ENCODE peak calls at places on chromosomes 7 and 10, in nine cellular contexts. F, D, G, V, I, H, X, E and W are unnamed samples.

GRCh38 chr7:157429680-157430224 is 92.9 kb downstream of the DNAJB6 start:
- DNase-seq in X (no peak), F (no peak), E (no peak), I (peak), D (no peak), G (no peak), H (no peak), V (no peak), W (no peak)

GRCh38 chr7:115827305-115828045 is 203.1 kb downstream of the TFEC start:
- DNase-seq in F (no peak), X (no peak), D (no peak), H (no peak), E (no peak), G (no peak), I (no peak), V (no peak), W (no peak)

GRCh38 chr7:117791877-117792780 is 81.1 kb downstream of the CTTNBP2 start:
- DNase-seq in G (no peak), I (no peak), X (no peak), F (no peak), V (no peak), D (no peak), E (no peak), H (no peak), W (no peak)

GRCh38 chr10:98486421-98486820 is 39.7 kb upstream of the HPS1 start:
- DNase-seq in H (peak), I (no peak), G (peak), E (no peak), V (no peak), F (no peak), D (peak), X (no peak), W (no peak)

GRCh38 chr10:87867453-87867852 is 4.0 kb downstream of the PTEN start:
- DNase-seq in G (no peak), E (no peak), X (no peak), V (no peak), D (no peak), F (no peak), I (no peak), H (no peak), W (no peak)

GRCh38 chr10:117268907-117269306 is 28.0 kb downstream of the SLC18A2 start:
- DNase-seq in H (no peak), F (no peak), X (no peak), D (no peak), G (no peak), I (no peak), V (no peak), E (no peak), W (no peak)

GRCh38 chr7:91551377-91552175 is 287.3 kb downstream of the FZD1 start:
- DNase-seq in F (no peak), V (no peak), H (peak), I (no peak), X (no peak), D (no peak), E (no peak), G (no peak), W (no peak)

GRCh38 chr10:112497347-112497950 is 50.4 kb downstream of the VTI1A start:
- DNase-seq in D (no peak), E (no peak), H (peak), X (no peak), F (no peak), V (no peak), G (no peak), I (no peak), W (no peak)

GRCh38 chr7:33107136-33108066 is 1.8 kb downstream of the RP9 start:
- DNase-seq in H (peak), E (no peak), I (no peak), G (peak), F (peak), X (peak), D (peak), V (peak), W (no peak)

GRCh38 chr7:19920200-19920599 is 146.8 kb upstream of the TMEM196 start:
- DNase-seq in V (peak), F (peak), G (peak), H (peak), E (no peak), D (peak), X (no peak), I (no peak), W (no peak)

GRCh38 chr10:10498781-10499180 is 518.9 kb upstream of the CELF2 start:
- DNase-seq in D (peak), E (no peak), I (no peak), G (peak), V (no peak), H (peak), X (no peak), F (no peak), W (no peak)

GRCh38 chr7:152966189-152966588 is 206.6 kb downstream of the ACTR3B start:
- DNase-seq in V (no peak), F (no peak), I (no peak), G (no peak), H (no peak), X (no peak), E (no peak), D (no peak), W (no peak)

GRCh38 chr7:91240546-91240945 is 23.7 kb upstream of the FZD1 start:
- DNase-seq in E (no peak), F (no peak), V (no peak), I (no peak), D (peak), G (peak), X (no peak), H (peak), W (no peak)

GRCh38 chr7:66247387-66248078 is 42.4 kb downstream of the TPST1 start:
- DNase-seq in H (no peak), E (no peak), V (no peak), X (no peak), I (no peak), G (no peak), F (peak), D (no peak), W (no peak)

GRCh38 chr10:12484945-12485805 is 135.8 kb downstream of the CAMK1D start:
- DNase-seq in E (no peak), G (peak), D (no peak), X (no peak), I (no peak), V (no peak), H (no peak), F (peak), W (no peak)
- TF ChIP-seq CTCF in E (no peak), G (no peak), D (no peak), X (no peak), I (no peak), V (no peak), H (no peak), F (no peak), W (no peak)

GRCh38 chr10:113853577-113854018 is 284 bp downstream of the DCLRE1A start:
- DNase-seq in F (no peak), V (no peak), I (no peak), X (no peak), H (no peak), G (no peak), E (no peak), D (no peak), W (no peak)

GRCh38 chr10:113856563-113856962 is 2.1 kb downstream of the NHLRC2 start:
- DNase-seq in X (no peak), V (no peak), D (no peak), E (no peak), G (no peak), H (no peak), I (no peak), F (no peak), W (no peak)

GRCh38 chr10:113857210-113857609 is 2.7 kb downstream of the NHLRC2 start:
- DNase-seq in I (no peak), E (no peak), F (no peak), H (no peak), G (no peak), V (no peak), D (no peak), X (no peak), W (no peak)

GRCh38 chr10:113854019-113854756 is at the start of the genes DCLRE1A and NHLRC2:
- DNase-seq in H (peak), V (peak), X (peak), D (peak), I (peak), G (peak), F (peak), E (peak), W (peak)

GRCh38 chr10:113854757-113855626 is 531 bp downstream of the NHLRC2 start:
- DNase-seq in X (peak), F (peak), E (peak), D (peak), H (peak), G (peak), V (peak), I (peak), W (peak)
- TF ChIP-seq CTCF in X (no peak), F (peak), E (no peak), D (no peak), H (no peak), G (no peak), V (no peak), I (no peak), W (peak)

DNA sequence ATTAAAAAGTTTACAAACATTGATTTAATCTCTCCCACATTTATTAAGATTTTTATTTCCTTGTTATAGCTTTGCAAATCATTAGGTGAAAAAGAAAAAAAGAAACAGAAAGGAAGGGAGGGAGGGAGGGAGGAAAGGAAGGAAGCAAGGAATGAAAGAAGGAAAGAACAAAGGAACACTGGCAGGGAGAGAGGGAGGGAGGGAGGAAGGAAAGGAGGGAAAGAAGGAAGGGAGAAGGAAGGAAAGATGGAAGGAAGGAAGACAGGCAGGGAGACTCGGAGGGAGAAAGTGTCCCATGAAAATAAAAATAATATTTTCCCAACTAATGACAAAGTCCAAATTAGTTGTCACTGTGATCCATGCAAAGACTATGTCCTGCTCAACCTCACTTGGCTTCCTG is 6.3 kb upstream of the ITGA8 start:
- DNase-seq in G (no peak), F (no peak), H (no peak), I (no peak), X (no peak), E (no peak), D (no peak), V (no peak), W (no peak)
- TF ChIP-seq CTCF in G (no peak), F (no peak), H (no peak), I (no peak), X (no peak), E (no peak), D (no peak), V (no peak), W (no peak)

GRCh38 chr7:3005257-3005656 is 38.4 kb downstream of the CARD11 start:
- DNase-seq in F (no peak), D (no peak), E (no peak), H (no peak), G (no peak), V (no peak), I (no peak), X (no peak), W (no peak)

GRCh38 chr7:3002631-3003030 is 41.0 kb downstream of the CARD11 start:
- DNase-seq in X (no peak), I (no peak), E (no peak), D (no peak), V (no peak), H (no peak), G (no peak), F (no peak), W (no peak)

GRCh38 chr7:3000566-3000965 is 43.1 kb downstream of the CARD11 start:
- DNase-seq in I (no peak), D (no peak), H (no peak), X (no peak), G (no peak), E (no peak), V (no peak), F (no peak), W (no peak)

GRCh38 chr7:3007696-3008095 is 36.0 kb downstream of the CARD11 start:
- DNase-seq in I (no peak), D (no peak), E (no peak), G (no peak), V (no peak), X (no peak), F (no peak), H (no peak), W (no peak)

GRCh38 chr7:3003936-3004335 is 39.7 kb downstream of the CARD11 start:
- DNase-seq in I (no peak), X (no peak), V (no peak), E (no peak), F (no peak), G (no peak), H (no peak), D (no peak), W (no peak)
- TF ChIP-seq CTCF in I (no peak), X (no peak), V (no peak), E (no peak), F (no peak), G (no peak), H (no peak), D (no peak), W (no peak)

GRCh38 chr10:70445718-70446485 is 4.4 kb upstream of the NODAL start:
- DNase-seq in V (no peak), X (no peak), F (peak), D (peak), I (no peak), E (no peak), G (peak), H (peak), W (no peak)
- TF ChIP-seq CTCF in V (no peak), X (no peak), F (no peak), D (no peak), I (no peak), E (no peak), G (no peak), H (no peak), W (no peak)

GRCh38 chr10:36722777-36723176 is 402.6 kb upstream of the ANKRD30A start:
- DNase-seq in H (no peak), G (no peak), D (no peak), I (no peak), E (no peak), V (no peak), F (no peak), X (no peak), W (no peak)

GRCh38 chr10:36721851-36722250 is 403.5 kb upstream of the ANKRD30A start:
- DNase-seq in I (no peak), H (no peak), D (no peak), G (peak), E (no peak), X (no peak), V (no peak), F (peak), W (no peak)

GRCh38 chr10:36730316-36730715 is 395.1 kb upstream of the ANKRD30A start:
- DNase-seq in V (no peak), E (no peak), H (no peak), I (no peak), D (no peak), G (no peak), F (no peak), X (no peak), W (no peak)

GRCh38 chr10:36720931-36721330 is 404.5 kb upstream of the ANKRD30A start:
- DNase-seq in I (no peak), E (no peak), G (no peak), F (no peak), X (no peak), V (no peak), H (no peak), D (no peak), W (no peak)

DNA sequence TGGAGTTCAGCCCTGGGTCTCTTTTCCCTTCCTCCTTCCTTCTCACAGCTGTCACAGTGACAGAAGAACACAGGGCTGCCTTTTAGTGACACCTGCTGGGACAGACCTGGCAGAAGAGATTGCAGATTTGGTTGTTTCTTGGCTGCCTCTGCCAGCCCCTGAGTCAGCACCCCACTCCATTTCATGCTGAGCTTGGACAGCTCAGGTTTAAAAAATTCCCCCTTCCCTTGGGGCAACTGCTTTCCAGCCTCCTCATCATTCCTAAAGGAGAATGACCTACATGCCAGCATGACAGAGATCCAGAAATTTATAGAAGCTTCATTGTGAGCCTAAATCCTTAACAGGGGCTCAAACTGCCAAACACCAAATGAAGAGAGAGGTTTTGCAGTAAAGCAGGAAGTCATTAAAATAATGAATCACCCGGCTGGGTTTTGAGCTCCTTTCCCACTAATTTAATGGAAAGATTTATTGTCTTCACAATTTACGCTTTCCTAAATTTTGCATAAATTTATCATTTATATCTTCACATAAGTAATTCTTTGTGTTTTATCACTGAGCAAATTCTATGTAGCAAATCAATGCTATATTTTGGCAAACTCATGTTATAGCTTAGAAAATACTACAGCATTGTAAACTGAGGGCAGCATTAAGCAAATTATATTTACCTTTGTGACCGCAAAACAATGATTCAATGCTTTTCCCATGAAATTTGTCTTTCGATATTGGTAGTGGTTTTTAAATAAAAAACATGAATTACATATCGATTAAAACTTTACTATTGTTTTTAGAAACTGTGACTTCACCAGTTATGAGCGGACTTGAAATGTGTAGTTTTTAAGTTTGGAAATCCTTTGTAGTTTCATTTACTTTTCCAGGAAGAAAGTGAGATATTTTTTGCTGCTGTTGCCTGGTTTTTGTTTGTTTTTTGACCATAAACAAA is 399.5 kb upstream of the ANKRD30A start:
- DNase-seq in E (peak), G (peak), F (peak), X (peak), I (no peak), D (no peak), V (no peak), H (peak), W (no peak)
- TF ChIP-seq CTCF in E (no peak), G (peak), F (peak), X (peak), I (no peak), D (no peak), V (no peak), H (no peak), W (no peak)

DNA sequence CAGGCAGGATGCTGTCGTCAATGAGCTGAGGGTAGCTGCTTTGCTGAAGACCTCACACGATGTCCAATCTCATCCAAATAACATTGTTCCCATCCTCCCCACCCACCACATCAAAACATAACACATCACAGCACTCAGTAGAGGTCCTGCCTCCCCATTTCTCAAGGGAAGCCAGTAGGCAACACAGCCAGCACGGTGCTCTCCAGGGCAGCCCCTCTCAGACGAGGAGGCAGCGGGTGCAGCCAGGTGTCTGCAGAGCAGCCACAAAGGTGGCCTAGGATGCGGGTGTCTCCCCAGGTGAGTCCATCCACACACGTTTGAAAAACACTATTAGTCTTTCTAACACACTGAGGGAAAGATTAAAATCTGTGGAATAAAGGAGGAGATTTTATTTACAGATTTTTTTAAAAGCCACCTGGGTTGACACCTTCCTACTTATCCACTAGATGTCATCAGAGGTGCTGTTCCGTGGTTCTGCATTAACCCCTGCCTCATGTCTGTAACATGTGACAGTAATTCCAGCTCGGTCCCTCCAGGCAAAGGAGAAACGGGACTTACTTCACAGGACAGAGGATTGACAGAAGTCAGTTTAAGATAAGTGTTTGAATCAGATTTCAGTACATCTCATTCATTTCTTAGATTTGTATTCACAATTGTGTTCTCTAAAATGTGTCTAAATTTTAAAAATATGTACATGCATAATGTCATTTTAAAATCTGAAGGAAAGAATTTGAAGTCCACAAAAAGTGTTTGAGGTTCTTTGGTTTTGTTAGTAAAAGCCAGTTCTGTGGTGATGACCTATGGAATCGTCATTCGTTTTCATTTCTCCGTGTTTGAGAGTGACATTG is 68.0 kb downstream of the LANCL2 start:
- DNase-seq in D (peak), G (peak), V (no peak), I (no peak), H (peak), F (no peak), X (no peak), E (no peak), W (no peak)
- TF ChIP-seq CTCF in D (peak), G (peak), V (peak), I (no peak), H (peak), F (peak), X (peak), E (no peak), W (no peak)